ENCODE peak calls at places on chromosome 3, in seven cellular contexts. O is SK-N-SH, F is HepG2, Q is HCT116, E is H1, H is K562, V is GM12878. K is an unnamed sample.
A peak's percentile ranks its signal among the peaks of the same experiment; 100 is the strongest.

GRCh38 chr3:12905316-12906071 is 64.1 kb upstream of the RPL32 start:
- DNase-seq in F (no peak), V (no peak), Q (no peak), H (no peak), O (no peak), E (no peak), K (no peak)

GRCh38 chr3:98969295-98969694 is 67.8 kb upstream of the DCBLD2 start:
- DNase-seq in F (no peak), Q (no peak), E (no peak), H (no peak), V (no peak), O (no peak), K (no peak)

GRCh38 chr3:197520311-197521276 is 35.2 kb downstream of the BDH1 start:
- DNase-seq in Q (no peak), V (no peak), O (peak; percentile 88), F (peak; percentile 96), E (peak; percentile 68), H (peak; percentile 60), K (no peak)

GRCh38 chr3:60707452-60708020 is 543.7 kb downstream of the FHIT start:
- DNase-seq in E (no peak), V (no peak), H (no peak), Q (no peak), O (no peak), F (no peak), K (no peak)

GRCh38 chr3:64223809-64224570 is 1.3 kb downstream of the PRICKLE2 start:
- DNase-seq in H (no peak), Q (no peak), O (no peak), V (no peak), E (no peak), F (no peak), K (peak; percentile 39)

GRCh38 chr3:149058602-149059001 is 27.7 kb downstream of the HLTF start:
- DNase-seq in Q (no peak), E (no peak), V (no peak), O (no peak), H (no peak), F (no peak), K (no peak)

GRCh38 chr3:57981483-57982087 is 26.6 kb upstream of the FLNB start:
- DNase-seq in Q (no peak), F (no peak), H (no peak), O (no peak), E (no peak), V (no peak), K (no peak)

GRCh38 chr3:14175383-14176037 is 2.9 kb downstream of the XPC start:
- DNase-seq in F (no peak), H (peak; percentile 56), E (no peak), V (peak; percentile 48), O (no peak), Q (no peak), K (no peak)

GRCh38 chr3:185758912-185759311 is 65.9 kb downstream of the IGF2BP2 start:
- DNase-seq in E (no peak), H (no peak), O (no peak), Q (no peak), F (peak; percentile 44), V (no peak), K (no peak)

GRCh38 chr3:151733613-151734012 is at the start of gene AADACL2:
- DNase-seq in O (no peak), E (no peak), Q (no peak), F (no peak), V (no peak), H (no peak), K (no peak)

GRCh38 chr3:190060401-190060800 is 60.3 kb downstream of the P3H2 start:
- DNase-seq in H (no peak), V (no peak), Q (no peak), F (no peak), E (no peak), O (no peak), K (no peak)

GRCh38 chr3:46856576-46857471 is 6.4 kb downstream of the MYL3 start:
- DNase-seq in O (no peak), Q (no peak), V (no peak), H (no peak), F (no peak), E (no peak), K (no peak)
- TF ChIP-seq JUND in O (no peak), Q (no peak), V (no peak), H (no peak), F (no peak), E (no peak), K (no peak)

GRCh38 chr3:142873569-142873968 is 15.3 kb downstream of the PCOLCE2 start:
- DNase-seq in Q (no peak), H (peak; percentile 23), F (no peak), V (no peak), O (no peak), E (no peak), K (no peak)

GRCh38 chr3:142878901-142879300 is 10.0 kb downstream of the PCOLCE2 start:
- DNase-seq in O (no peak), E (no peak), H (no peak), V (no peak), F (no peak), Q (no peak), K (no peak)

GRCh38 chr3:142875583-142876207 is 13.2 kb downstream of the PCOLCE2 start:
- DNase-seq in F (no peak), E (no peak), Q (no peak), H (no peak), V (no peak), O (no peak), K (no peak)

GRCh38 chr3:142875099-142875498 is 13.8 kb downstream of the PCOLCE2 start:
- DNase-seq in V (no peak), Q (no peak), E (no peak), O (no peak), H (no peak), F (no peak), K (no peak)

GRCh38 chr3:142876417-142876816 is 12.5 kb downstream of the PCOLCE2 start:
- DNase-seq in H (no peak), F (no peak), O (no peak), E (no peak), V (no peak), Q (no peak), K (no peak)
- TF ChIP-seq JUND in H (no peak), F (no peak), O (no peak), E (no peak), V (no peak), Q (no peak), K (no peak)

GRCh38 chr3:53195066-53195450 is 34.0 kb downstream of the PRKCD start:
- DNase-seq in H (no peak), Q (no peak), V (no peak), O (peak; percentile 12), F (no peak), E (no peak), K (no peak)
- TF ChIP-seq JUND in H (no peak), Q (no peak), V (no peak), O (no peak), F (no peak), E (no peak), K (no peak)

DNA sequence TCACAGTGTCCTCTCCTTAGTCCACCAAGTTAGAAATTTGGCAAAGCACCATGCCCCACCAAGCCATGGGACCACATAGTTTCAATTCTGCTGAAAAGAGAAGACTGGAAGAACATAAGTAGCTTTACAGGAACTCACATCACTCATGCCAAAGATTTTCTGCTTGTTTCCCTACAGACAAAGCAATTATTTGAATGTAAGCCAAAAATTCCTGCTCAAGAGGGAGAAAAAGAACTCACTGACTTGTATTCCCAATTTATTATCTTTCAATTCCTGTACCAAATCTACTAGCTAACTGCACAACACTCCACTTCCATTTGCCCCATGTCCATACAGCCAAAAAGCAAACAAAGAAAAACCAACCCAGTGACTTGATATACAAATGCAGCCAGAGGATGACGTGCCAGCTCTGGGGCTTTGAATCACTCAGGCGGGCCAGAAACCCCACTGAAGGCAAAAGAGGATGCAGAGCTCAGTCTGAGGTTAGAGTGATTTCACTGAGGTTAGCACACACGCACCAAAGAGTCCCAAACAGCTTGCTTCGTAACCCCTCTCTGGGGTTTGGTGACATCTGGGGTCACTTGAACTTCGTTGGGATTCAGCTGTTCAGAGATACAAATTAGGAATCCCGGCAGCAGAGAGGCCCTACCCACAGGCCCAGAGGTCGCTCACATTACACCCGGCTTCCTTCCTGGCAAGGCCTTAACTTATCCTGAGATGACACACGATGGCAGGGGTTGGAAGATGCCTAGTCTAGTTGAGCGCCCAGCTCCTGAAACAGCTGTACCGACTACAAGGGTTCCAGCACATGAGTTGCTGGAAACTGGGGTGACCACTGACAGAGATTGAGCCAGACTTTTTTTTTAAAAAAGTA is 1.7 kb downstream of the RFTN1 start:
- DNase-seq in F (no peak), V (peak; percentile 98), E (no peak), H (no peak), O (no peak), Q (no peak), K (no peak)
- TF ChIP-seq JUND in F (no peak), V (peak; percentile 48), E (no peak), H (no peak), O (no peak), Q (no peak), K (no peak)

GRCh38 chr3:43348852-43349574 is 62.7 kb downstream of the SNRK start:
- DNase-seq in V (no peak), F (no peak), Q (no peak), H (no peak), E (no peak), O (no peak), K (no peak)
- TF ChIP-seq JUND in V (no peak), F (no peak), Q (no peak), H (no peak), E (no peak), O (no peak), K (no peak)

DNA sequence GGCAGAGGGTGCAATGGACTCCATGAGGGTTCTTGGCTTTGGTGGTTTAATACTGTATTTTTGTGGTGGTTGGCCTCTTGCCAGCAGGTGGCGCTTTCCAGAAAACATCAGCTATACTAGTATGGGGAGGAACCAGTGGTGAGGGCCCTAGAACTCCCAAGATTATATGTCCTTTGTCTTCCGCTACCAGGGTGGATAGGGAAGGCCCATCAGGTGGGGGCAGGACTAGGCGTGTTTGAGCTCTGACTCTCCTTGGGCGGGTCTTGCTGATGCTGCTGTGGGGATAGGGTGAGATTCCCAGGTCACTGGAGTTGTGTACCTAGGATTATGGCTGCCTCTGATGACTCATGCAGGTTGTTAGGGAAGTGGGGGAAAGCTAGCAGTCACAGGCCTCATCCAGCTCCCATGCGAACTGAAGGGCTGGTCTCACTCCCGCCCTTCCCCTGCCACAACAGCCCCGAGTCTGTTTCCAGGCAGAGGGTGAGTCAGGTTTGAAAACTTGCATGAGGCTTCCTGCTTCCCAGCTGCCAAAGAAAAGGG is 357.7 kb downstream of the OTOL1 start:
- DNase-seq in F (peak; percentile 59), E (peak; percentile 75), V (no peak), H (peak; percentile 25), Q (peak; percentile 29), O (peak; percentile 3), K (no peak)
- TF ChIP-seq JUND in F (no peak), E (no peak), V (no peak), H (no peak), Q (no peak), O (peak; percentile 34), K (no peak)

K was measured in T47D.